ENCODE peak calls at places on chromosomes 12 and 14, in seven cellular contexts. One of them, this sample, is unnamed.

GRCh38 chr12:44875417-44875953 is 630 bp downstream of the NELL2 start:
- DNase-seq in astrocyte: no peak
- DNase-seq in sigmoid colon: no peak
- DNase-seq in right lobe of liver: no peak
- DNase-seq in neural progenitor cell: peak; percentile 62
- DNase-seq in MM.1S: no peak
- DNase-seq in hepatocyte: peak; percentile 12
- DNase-seq in this sample: no peak

GRCh38 chr12:132595183-132595582 is 15.2 kb downstream of the LRCOL1 start:
- DNase-seq in astrocyte: no peak
- DNase-seq in sigmoid colon: no peak
- DNase-seq in right lobe of liver: no peak
- DNase-seq in neural progenitor cell: no peak
- DNase-seq in MM.1S: no peak
- DNase-seq in hepatocyte: no peak
- DNase-seq in this sample: no peak

GRCh38 chr12:51788876-51789275 is 59.6 kb downstream of the FIGNL2 start:
- DNase-seq in astrocyte: peak; percentile 76
- DNase-seq in sigmoid colon: no peak
- DNase-seq in right lobe of liver: no peak
- DNase-seq in neural progenitor cell: no peak
- DNase-seq in MM.1S: no peak
- DNase-seq in hepatocyte: peak; percentile 47
- DNase-seq in this sample: peak; percentile 60

GRCh38 chr14:95979339-95980042 is 59.7 kb upstream of the C14orf132 start:
- DNase-seq in astrocyte: no peak
- DNase-seq in sigmoid colon: no peak
- DNase-seq in right lobe of liver: no peak
- DNase-seq in neural progenitor cell: peak; percentile 65
- DNase-seq in MM.1S: no peak
- DNase-seq in hepatocyte: no peak
- DNase-seq in this sample: no peak

GRCh38 chr12:104605685-104606084 is 148.9 kb downstream of the CHST11 start:
- DNase-seq in astrocyte: peak; percentile 25
- DNase-seq in sigmoid colon: peak; percentile 83
- DNase-seq in right lobe of liver: no peak
- DNase-seq in neural progenitor cell: no peak
- DNase-seq in MM.1S: no peak
- DNase-seq in hepatocyte: no peak
- DNase-seq in this sample: no peak

GRCh38 chr14:61153436-61153835 is 127.7 kb downstream of the TMEM30B start:
- DNase-seq in astrocyte: peak; percentile 82
- DNase-seq in sigmoid colon: no peak
- DNase-seq in right lobe of liver: no peak
- DNase-seq in neural progenitor cell: peak; percentile 56
- DNase-seq in MM.1S: no peak
- DNase-seq in hepatocyte: peak; percentile 32
- DNase-seq in this sample: no peak

GRCh38 chr14:54220122-54220691 is 176.6 kb upstream of the CDKN3 start:
- DNase-seq in astrocyte: no peak
- DNase-seq in sigmoid colon: no peak
- DNase-seq in right lobe of liver: no peak
- DNase-seq in neural progenitor cell: peak; percentile 46
- DNase-seq in MM.1S: no peak
- DNase-seq in hepatocyte: peak; percentile 11
- DNase-seq in this sample: no peak

GRCh38 chr12:6310771-6311610 is 509 bp downstream of the PLEKHG6 start:
- DNase-seq in astrocyte: no peak
- DNase-seq in sigmoid colon: peak; percentile 56
- DNase-seq in right lobe of liver: no peak
- DNase-seq in neural progenitor cell: peak; percentile 59
- DNase-seq in MM.1S: no peak
- DNase-seq in hepatocyte: peak; percentile 63
- DNase-seq in this sample: no peak

GRCh38 chr12:19065871-19066270 is 63.7 kb upstream of the PLEKHA5 start:
- DNase-seq in astrocyte: no peak
- DNase-seq in sigmoid colon: no peak
- DNase-seq in right lobe of liver: no peak
- DNase-seq in neural progenitor cell: no peak
- DNase-seq in MM.1S: no peak
- DNase-seq in hepatocyte: no peak
- DNase-seq in this sample: no peak

GRCh38 chr12:29782821-29783772 is 645 bp downstream of the TMTC1 start:
- DNase-seq in astrocyte: peak; percentile 26
- DNase-seq in sigmoid colon: peak; percentile 75
- DNase-seq in right lobe of liver: peak; percentile 54
- DNase-seq in neural progenitor cell: peak; percentile 77
- DNase-seq in MM.1S: peak; percentile 49
- DNase-seq in hepatocyte: peak; percentile 44
- DNase-seq in this sample: no peak

GRCh38 chr12:90366286-90366685 is 588.7 kb downstream of the CCER1 start:
- DNase-seq in astrocyte: peak; percentile 66
- DNase-seq in sigmoid colon: no peak
- DNase-seq in right lobe of liver: no peak
- DNase-seq in neural progenitor cell: no peak
- DNase-seq in MM.1S: no peak
- DNase-seq in hepatocyte: peak; percentile 43
- DNase-seq in this sample: peak; percentile 58

GRCh38 chr12:53097564-53098353 is at the start of gene IGFBP6:
- DNase-seq in astrocyte: peak; percentile 34
- DNase-seq in sigmoid colon: peak; percentile 85
- DNase-seq in right lobe of liver: no peak
- DNase-seq in neural progenitor cell: peak; percentile 74
- DNase-seq in MM.1S: peak; percentile 69
- DNase-seq in hepatocyte: peak; percentile 82
- DNase-seq in this sample: peak; percentile 31

GRCh38 chr12:111596985-111597730 is 2.0 kb downstream of the ATXN2 start:
- DNase-seq in astrocyte: peak; percentile 64
- DNase-seq in sigmoid colon: peak; percentile 68
- DNase-seq in right lobe of liver: peak; percentile 76
- DNase-seq in neural progenitor cell: peak; percentile 68
- DNase-seq in MM.1S: peak; percentile 33
- DNase-seq in hepatocyte: peak; percentile 75
- DNase-seq in this sample: peak; percentile 50

GRCh38 chr12:123946152-123946515 is 26.5 kb downstream of the CCDC92 start:
- DNase-seq in astrocyte: no peak
- DNase-seq in sigmoid colon: no peak
- DNase-seq in right lobe of liver: no peak
- DNase-seq in neural progenitor cell: no peak
- DNase-seq in MM.1S: no peak
- DNase-seq in hepatocyte: no peak
- DNase-seq in this sample: no peak

GRCh38 chr12:107372229-107372658 is 278.9 kb upstream of the CRY1 start:
- DNase-seq in astrocyte: peak; percentile 21
- DNase-seq in sigmoid colon: no peak
- DNase-seq in right lobe of liver: no peak
- DNase-seq in neural progenitor cell: no peak
- DNase-seq in MM.1S: no peak
- DNase-seq in hepatocyte: no peak
- DNase-seq in this sample: no peak

GRCh38 chr14:93430889-93431670 is at the start of gene UNC79:
- DNase-seq in astrocyte: peak; percentile 6
- DNase-seq in sigmoid colon: no peak
- DNase-seq in right lobe of liver: no peak
- DNase-seq in neural progenitor cell: peak; percentile 85
- DNase-seq in MM.1S: no peak
- DNase-seq in hepatocyte: peak; percentile 76
- DNase-seq in this sample: peak; percentile 1

GRCh38 chr14:68502196-68502595 is 290.7 kb downstream of the ZFP36L1 start:
- DNase-seq in astrocyte: no peak
- DNase-seq in sigmoid colon: no peak
- DNase-seq in right lobe of liver: no peak
- DNase-seq in neural progenitor cell: no peak
- DNase-seq in MM.1S: no peak
- DNase-seq in hepatocyte: no peak
- DNase-seq in this sample: no peak

GRCh38 chr14:21030531-21030930 is 514 bp downstream of the TPPP2 start:
- DNase-seq in astrocyte: no peak
- DNase-seq in sigmoid colon: no peak
- DNase-seq in right lobe of liver: no peak
- DNase-seq in neural progenitor cell: no peak
- DNase-seq in MM.1S: no peak
- DNase-seq in hepatocyte: no peak
- DNase-seq in this sample: no peak

GRCh38 chr14:105313381-105314286 is 914 bp upstream of the PACS2 start:
- DNase-seq in astrocyte: no peak
- DNase-seq in sigmoid colon: no peak
- DNase-seq in right lobe of liver: no peak
- DNase-seq in neural progenitor cell: peak; percentile 74
- DNase-seq in MM.1S: peak; percentile 22
- DNase-seq in hepatocyte: peak; percentile 62
- DNase-seq in this sample: no peak

GRCh38 chr14:30287579-30288445 is 271.1 kb upstream of the G2E3 start:
- DNase-seq in astrocyte: peak; percentile 25
- DNase-seq in sigmoid colon: no peak
- DNase-seq in right lobe of liver: no peak
- DNase-seq in neural progenitor cell: no peak
- DNase-seq in MM.1S: no peak
- DNase-seq in hepatocyte: no peak
- DNase-seq in this sample: no peak

GRCh38 chr12:93094988-93095737 is 166.1 kb upstream of the EEA1 start:
- DNase-seq in astrocyte: no peak
- DNase-seq in sigmoid colon: no peak
- DNase-seq in right lobe of liver: no peak
- DNase-seq in neural progenitor cell: no peak
- DNase-seq in MM.1S: peak; percentile 93
- DNase-seq in hepatocyte: no peak
- DNase-seq in this sample: no peak

GRCh38 chr12:20601668-20602280 is 93.4 kb upstream of the SLCO1C1 start:
- DNase-seq in astrocyte: peak; percentile 50
- DNase-seq in sigmoid colon: no peak
- DNase-seq in right lobe of liver: no peak
- DNase-seq in neural progenitor cell: peak; percentile 14
- DNase-seq in MM.1S: peak; percentile 40
- DNase-seq in hepatocyte: peak; percentile 33
- DNase-seq in this sample: no peak

GRCh38 chr14:37036669-37037341 is 135.6 kb downstream of the SLC25A21 start:
- DNase-seq in astrocyte: peak; percentile 39
- DNase-seq in sigmoid colon: no peak
- DNase-seq in right lobe of liver: no peak
- DNase-seq in neural progenitor cell: no peak
- DNase-seq in MM.1S: peak; percentile 10
- DNase-seq in hepatocyte: no peak
- DNase-seq in this sample: no peak

DNA sequence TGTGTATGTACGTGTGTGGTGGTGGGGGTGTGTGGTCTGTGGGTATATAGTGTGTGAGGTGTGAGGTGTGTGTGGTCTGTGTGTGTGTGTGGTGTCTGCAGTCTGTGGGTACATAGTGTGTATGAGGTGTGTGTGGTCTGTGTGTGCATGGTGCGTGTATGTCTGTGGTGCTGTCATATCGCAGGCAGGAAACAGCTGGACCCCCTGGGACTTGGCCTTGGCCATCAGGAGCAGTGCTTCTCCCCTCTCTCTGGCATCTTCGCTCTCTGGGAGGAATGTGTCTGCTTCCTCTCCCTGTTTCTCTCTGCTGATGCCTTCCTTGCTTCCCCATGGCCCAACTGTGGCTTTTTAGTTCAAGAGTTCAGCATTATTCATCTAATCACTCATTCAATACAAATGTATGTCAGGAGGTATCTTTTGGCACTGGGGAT is 379.0 kb downstream of the FUT8 start:
- DNase-seq in astrocyte: peak; percentile 56
- DNase-seq in sigmoid colon: no peak
- DNase-seq in right lobe of liver: no peak
- DNase-seq in neural progenitor cell: no peak
- DNase-seq in MM.1S: no peak
- DNase-seq in hepatocyte: no peak
- DNase-seq in this sample: peak; percentile 85
- H3K36me3 ChIP-seq in astrocyte: no peaks in the 10 kb centered on the region
- H3K36me3 ChIP-seq in sigmoid colon: no peaks in the 10 kb centered on the region
- H3K36me3 ChIP-seq in right lobe of liver: no peaks in the 10 kb centered on the region
- H3K36me3 ChIP-seq in neural progenitor cell: no peaks in the 10 kb centered on the region
- H3K36me3 ChIP-seq in MM.1S: no peaks in the 10 kb centered on the region
- H3K36me3 ChIP-seq in hepatocyte: no peaks in the 10 kb centered on the region
- H3K36me3 ChIP-seq in this sample: no peaks in the 10 kb centered on the region

GRCh38 chr12:95204141-95204866 is 13.0 kb downstream of the FGD6 start:
- DNase-seq in astrocyte: peak; percentile 93
- DNase-seq in sigmoid colon: peak; percentile 71
- DNase-seq in right lobe of liver: no peak
- DNase-seq in neural progenitor cell: peak; percentile 40
- DNase-seq in MM.1S: no peak
- DNase-seq in hepatocyte: peak; percentile 94
- DNase-seq in this sample: peak; percentile 94
- H3K4me3 ChIP-seq in astrocyte: peak overlapping the region; percentile 44
- H3K4me3 ChIP-seq in sigmoid colon: no peak overlapping the region
- H3K4me3 ChIP-seq in right lobe of liver: no peak overlapping the region
- H3K4me3 ChIP-seq in neural progenitor cell: no peak overlapping the region
- H3K4me3 ChIP-seq in MM.1S: no peak overlapping the region
- H3K4me3 ChIP-seq in hepatocyte: no peak overlapping the region
- H3K4me3 ChIP-seq in this sample: peak overlapping the region; percentile 18

GRCh38 chr14:86672071-86672470 is 1142.1 kb downstream of the FLRT2 start:
- DNase-seq in astrocyte: no peak
- DNase-seq in sigmoid colon: no peak
- DNase-seq in right lobe of liver: no peak
- DNase-seq in neural progenitor cell: no peak
- DNase-seq in MM.1S: no peak
- DNase-seq in hepatocyte: no peak
- DNase-seq in this sample: no peak

GRCh38 chr14:86673523-86673969 is 1143.6 kb downstream of the FLRT2 start:
- DNase-seq in astrocyte: no peak
- DNase-seq in sigmoid colon: no peak
- DNase-seq in right lobe of liver: no peak
- DNase-seq in neural progenitor cell: no peak
- DNase-seq in MM.1S: no peak
- DNase-seq in hepatocyte: peak; percentile 20
- DNase-seq in this sample: no peak

DNA sequence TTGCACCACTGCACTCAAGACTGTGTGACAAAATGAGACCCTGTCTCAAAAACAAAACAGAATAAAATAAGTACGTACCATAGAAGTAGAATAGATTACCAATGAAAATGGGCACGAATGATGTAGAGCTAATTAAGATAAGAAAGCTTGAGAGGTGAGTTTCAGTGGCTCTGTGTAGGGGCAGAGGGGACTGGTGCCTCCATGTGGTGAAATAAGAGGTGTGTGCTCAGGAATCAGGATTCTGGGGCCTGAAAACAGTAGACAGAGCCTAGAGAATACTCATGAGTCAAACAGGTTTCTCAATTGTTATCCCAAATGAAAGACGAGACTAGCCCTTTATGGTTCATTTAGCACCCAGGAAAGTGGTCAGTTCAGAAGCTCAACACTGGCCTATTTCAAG is 1145.1 kb downstream of the FLRT2 start:
- DNase-seq in astrocyte: no peak
- DNase-seq in sigmoid colon: no peak
- DNase-seq in right lobe of liver: no peak
- DNase-seq in neural progenitor cell: peak; percentile 19
- DNase-seq in MM.1S: no peak
- DNase-seq in hepatocyte: no peak
- DNase-seq in this sample: no peak
- TF ChIP-seq CTCF in astrocyte: no peak
- TF ChIP-seq CTCF in sigmoid colon: no peak
- TF ChIP-seq CTCF in right lobe of liver: no peak
- TF ChIP-seq CTCF in neural progenitor cell: peak; percentile 39
- TF ChIP-seq CTCF in MM.1S: no peak
- TF ChIP-seq CTCF in hepatocyte: no peak
- TF ChIP-seq CTCF in this sample: no peak

DNA sequence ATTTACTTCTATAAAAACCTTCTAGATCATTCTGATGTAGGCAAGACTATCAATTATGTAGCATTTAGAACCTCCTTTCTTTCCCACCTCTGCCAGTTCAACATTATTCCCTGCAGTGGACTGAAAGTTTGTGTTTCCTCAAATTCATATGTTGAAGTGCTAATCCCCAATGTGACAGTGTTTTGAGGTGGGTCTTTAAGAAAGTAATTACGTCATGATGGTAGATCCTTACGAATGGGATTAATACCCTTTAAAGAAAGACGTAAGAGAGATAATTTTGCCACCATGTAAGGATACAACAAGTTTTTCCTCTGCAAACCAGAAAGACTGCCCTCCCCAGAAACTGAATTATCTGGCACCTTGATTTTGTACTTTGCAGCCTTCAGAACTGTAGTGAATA is 1489.7 kb upstream of the SEL1L start:
- DNase-seq in astrocyte: no peak
- DNase-seq in sigmoid colon: no peak
- DNase-seq in right lobe of liver: no peak
- DNase-seq in neural progenitor cell: no peak
- DNase-seq in MM.1S: no peak
- DNase-seq in hepatocyte: no peak
- DNase-seq in this sample: no peak
- H3K36me3 ChIP-seq in astrocyte: no peaks in the 10 kb centered on the region
- H3K36me3 ChIP-seq in sigmoid colon: no peaks in the 10 kb centered on the region
- H3K36me3 ChIP-seq in right lobe of liver: no peaks in the 10 kb centered on the region
- H3K36me3 ChIP-seq in neural progenitor cell: no peaks in the 10 kb centered on the region
- H3K36me3 ChIP-seq in MM.1S: no peaks in the 10 kb centered on the region
- H3K36me3 ChIP-seq in hepatocyte: no peaks in the 10 kb centered on the region
- H3K36me3 ChIP-seq in this sample: no peaks in the 10 kb centered on the region

This sample was measured in brain microvascular endothelial cell.